ENCODE peak calls at places on chromosomes 16 and 17, in four cellular contexts. One of them, this sample, is unnamed.

GRCh38 chr17:79045830-79046500 is 22.0 kb downstream of the C1QTNF1 start:
- DNase-seq in K562: peak; percentile 77
- DNase-seq in GM12878: no peak
- DNase-seq in HL-60: no peak
- DNase-seq in this sample: peak; percentile 83

GRCh38 chr16:70746040-70746707 is 54.8 kb downstream of the VAC14 start:
- DNase-seq in HL-60: peak; percentile 63
- DNase-seq in GM12878: no peak
- DNase-seq in K562: peak; percentile 33
- DNase-seq in this sample: no peak

GRCh38 chr16:85633438-85633743 is 20.3 kb downstream of the GSE1 start:
- DNase-seq in K562: no peak
- DNase-seq in HL-60: no peak
- DNase-seq in GM12878: no peak
- DNase-seq in this sample: no peak

GRCh38 chr16:15640966-15641365 is 2.0 kb downstream of the MARF1 start:
- DNase-seq in K562: no peak
- DNase-seq in HL-60: no peak
- DNase-seq in GM12878: no peak
- DNase-seq in this sample: no peak

GRCh38 chr16:24917891-24918290 is 72.1 kb downstream of the SLC5A11 start:
- DNase-seq in K562: no peak
- DNase-seq in HL-60: no peak
- DNase-seq in GM12878: no peak
- DNase-seq in this sample: no peak

GRCh38 chr16:68235882-68236803 is at the start of gene ESRP2:
- DNase-seq in GM12878: no peak
- DNase-seq in K562: no peak
- DNase-seq in HL-60: no peak
- DNase-seq in this sample: peak; percentile 59

GRCh38 chr16:85362443-85362842 is 250.2 kb upstream of the CIBAR2 start:
- DNase-seq in K562: no peak
- DNase-seq in GM12878: no peak
- DNase-seq in HL-60: no peak
- DNase-seq in this sample: no peak

GRCh38 chr17:32876414-32877163 is at the start of gene MYO1D:
- DNase-seq in HL-60: no peak
- DNase-seq in GM12878: no peak
- DNase-seq in K562: peak; percentile 72
- DNase-seq in this sample: peak; percentile 48

GRCh38 chr16:71537643-71538042 is 11.4 kb downstream of the CHST4 start:
- DNase-seq in K562: peak; percentile 47
- DNase-seq in GM12878: peak; percentile 21
- DNase-seq in HL-60: no peak
- DNase-seq in this sample: peak; percentile 44

GRCh38 chr17:68326681-68327080 is 35.4 kb downstream of the ARSG start:
- DNase-seq in GM12878: no peak
- DNase-seq in K562: no peak
- DNase-seq in HL-60: no peak
- DNase-seq in this sample: no peak

GRCh38 chr17:30363715-30364202 is 15.0 kb upstream of the CPD start:
- DNase-seq in K562: no peak
- DNase-seq in HL-60: peak; percentile 99
- DNase-seq in GM12878: peak; percentile 99
- DNase-seq in this sample: no peak

GRCh38 chr17:30369995-30370394 is 8.7 kb upstream of the CPD start:
- DNase-seq in GM12878: no peak
- DNase-seq in HL-60: no peak
- DNase-seq in K562: no peak
- DNase-seq in this sample: no peak

GRCh38 chr17:30372755-30373154 is 6.0 kb upstream of the CPD start:
- DNase-seq in K562: no peak
- DNase-seq in GM12878: no peak
- DNase-seq in HL-60: no peak
- DNase-seq in this sample: no peak

GRCh38 chr17:30366536-30366935 is 12.2 kb upstream of the CPD start:
- DNase-seq in K562: no peak
- DNase-seq in GM12878: no peak
- DNase-seq in HL-60: no peak
- DNase-seq in this sample: no peak

DNA sequence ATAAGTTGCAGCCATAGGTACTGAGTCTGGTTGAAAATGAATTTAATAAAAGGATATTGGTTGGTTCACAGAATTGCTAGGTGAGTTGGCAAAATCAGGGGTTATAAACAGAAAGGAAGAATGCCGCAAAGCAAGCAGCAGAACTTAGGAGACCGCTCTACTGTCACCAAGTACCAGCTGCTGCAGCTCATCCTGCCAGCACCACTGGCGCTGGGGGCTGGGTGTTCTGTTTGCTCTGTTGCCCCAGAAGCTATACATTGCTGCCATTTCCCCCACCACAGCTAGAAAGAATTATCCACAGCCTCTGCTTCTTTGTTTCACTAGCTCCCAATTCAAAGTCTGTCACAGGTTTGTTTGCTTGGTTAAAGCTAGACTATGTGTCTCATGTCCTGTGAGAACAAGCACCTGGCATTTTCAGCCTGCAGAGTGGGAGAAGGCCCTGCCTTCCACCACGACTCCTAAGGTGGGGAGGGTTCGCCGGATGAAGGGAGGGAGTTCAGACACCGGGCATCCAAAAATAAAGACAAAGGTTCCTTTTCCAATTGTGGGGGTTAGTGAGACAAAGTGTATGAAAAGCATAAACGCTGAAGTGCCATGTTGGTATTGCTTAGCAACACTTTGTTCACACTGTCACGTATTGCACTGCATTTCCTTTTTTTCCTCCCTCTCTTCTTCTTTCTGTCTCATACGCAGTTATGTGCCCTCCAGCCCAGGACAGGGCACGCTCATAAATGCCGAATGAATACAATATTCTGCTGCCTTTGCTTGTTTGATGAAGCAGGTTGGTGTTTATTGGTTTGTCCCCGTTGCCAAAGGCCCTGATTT is 9.6 kb upstream of the CPD start:
- DNase-seq in HL-60: no peak
- DNase-seq in K562: no peak
- DNase-seq in GM12878: no peak
- DNase-seq in this sample: no peak
- TF ChIP-seq SPI1 in HL-60: peak; percentile 87
- TF ChIP-seq SPI1 in K562: no peak
- TF ChIP-seq SPI1 in GM12878: no peak
- TF ChIP-seq SPI1 in this sample: no peak

DNA sequence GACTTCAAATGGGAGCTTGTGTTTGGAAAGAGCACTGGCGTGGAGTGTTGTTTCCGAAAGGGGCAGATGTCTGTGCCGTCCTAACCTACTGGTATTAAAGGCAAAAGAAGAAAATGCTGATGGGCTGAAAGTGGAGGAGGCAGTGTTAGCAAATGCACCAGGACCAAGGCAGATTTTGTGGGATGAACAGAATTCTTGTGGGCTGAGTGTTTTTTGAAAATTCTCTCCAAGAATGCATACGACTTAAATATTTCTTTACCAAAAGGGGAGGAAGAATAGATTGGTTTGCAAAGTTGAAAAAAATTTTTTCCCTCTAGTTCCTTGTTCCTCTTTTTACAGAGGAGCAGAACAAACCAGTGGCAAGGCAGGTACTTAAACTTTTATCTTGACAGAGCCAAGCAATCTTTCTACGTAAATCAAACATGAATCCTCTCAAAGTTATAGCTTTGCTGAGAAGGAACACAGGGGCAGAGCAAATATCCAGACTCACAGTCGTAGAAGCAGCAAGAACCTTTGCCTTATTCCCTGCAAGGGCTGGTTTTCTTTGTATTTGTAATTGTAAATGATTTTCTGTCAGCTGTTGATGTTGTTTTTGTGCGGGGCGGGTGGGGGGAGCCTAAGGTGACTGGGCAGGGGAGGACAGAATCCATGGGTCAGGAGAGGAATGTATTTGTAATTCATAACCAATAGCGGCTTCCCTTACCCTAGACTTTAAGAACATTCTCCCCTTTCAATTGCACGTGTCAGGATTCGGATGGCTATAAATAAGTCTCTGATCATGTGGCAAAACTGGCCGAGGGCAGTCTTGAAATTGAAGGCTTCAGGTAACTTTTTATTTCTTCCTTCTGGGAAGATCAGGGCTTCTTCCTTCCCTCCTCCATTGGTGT is 16.6 kb downstream of the MARCHF10 start:
- DNase-seq in HL-60: no peak
- DNase-seq in K562: no peak
- DNase-seq in GM12878: no peak
- DNase-seq in this sample: no peak
- TF ChIP-seq SPI1 in HL-60: peak; percentile 51
- TF ChIP-seq SPI1 in K562: no peak
- TF ChIP-seq SPI1 in GM12878: no peak
- TF ChIP-seq SPI1 in this sample: peak; percentile 18

DNA sequence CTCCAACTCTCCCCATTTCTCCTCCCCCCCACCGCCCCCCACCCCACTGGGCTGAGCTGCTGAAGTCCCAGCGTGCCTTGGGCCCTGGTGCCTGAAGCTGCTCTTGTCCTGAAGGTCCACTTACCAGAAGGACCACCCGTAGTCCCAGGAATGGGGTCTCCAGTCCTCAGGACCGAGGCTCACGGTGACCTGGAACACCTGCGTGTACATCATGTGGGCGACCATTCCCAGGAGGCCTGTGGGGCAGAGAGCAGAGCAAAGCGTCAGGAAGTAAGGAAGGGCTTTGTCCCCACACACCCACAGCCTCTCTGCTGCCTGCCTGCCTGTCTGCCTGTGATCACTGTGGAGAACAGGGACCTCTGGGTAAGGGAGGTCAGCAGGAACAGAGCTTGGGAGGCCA is 218.7 kb downstream of the GSG1L start:
- DNase-seq in HL-60: no peak
- DNase-seq in GM12878: no peak
- DNase-seq in K562: no peak
- DNase-seq in this sample: no peak
- TF ChIP-seq SPI1 in HL-60: no peak
- TF ChIP-seq SPI1 in GM12878: no peak
- TF ChIP-seq SPI1 in K562: no peak
- TF ChIP-seq SPI1 in this sample: no peak

GRCh38 chr16:52873997-52874500 is 178.6 kb downstream of the CHD9NB start:
- DNase-seq in K562: no peak
- DNase-seq in GM12878: no peak
- DNase-seq in HL-60: no peak
- DNase-seq in this sample: no peak
- TF ChIP-seq SPI1 in K562: no peak
- TF ChIP-seq SPI1 in GM12878: no peak
- TF ChIP-seq SPI1 in HL-60: no peak
- TF ChIP-seq SPI1 in this sample: no peak

GRCh38 chr16:8632675-8633182 is 11.2 kb downstream of the METTL22 start:
- DNase-seq in GM12878: no peak
- DNase-seq in HL-60: peak; percentile 39
- DNase-seq in K562: no peak
- DNase-seq in this sample: no peak

GRCh38 chr16:8628981-8629725 is 7.7 kb downstream of the METTL22 start:
- DNase-seq in K562: no peak
- DNase-seq in GM12878: no peak
- DNase-seq in HL-60: no peak
- DNase-seq in this sample: no peak

GRCh38 chr16:8631818-8632217 is 10.3 kb downstream of the METTL22 start:
- DNase-seq in GM12878: no peak
- DNase-seq in K562: no peak
- DNase-seq in HL-60: no peak
- DNase-seq in this sample: no peak

GRCh38 chr16:8631373-8631772 is 9.9 kb downstream of the METTL22 start:
- DNase-seq in HL-60: no peak
- DNase-seq in GM12878: no peak
- DNase-seq in K562: no peak
- DNase-seq in this sample: no peak

GRCh38 chr16:8630205-8630953 is 8.9 kb downstream of the METTL22 start:
- DNase-seq in K562: no peak
- DNase-seq in HL-60: no peak
- DNase-seq in GM12878: no peak
- DNase-seq in this sample: no peak
- TF ChIP-seq SPI1 in K562: no peak
- TF ChIP-seq SPI1 in HL-60: no peak
- TF ChIP-seq SPI1 in GM12878: no peak
- TF ChIP-seq SPI1 in this sample: no peak

DNA sequence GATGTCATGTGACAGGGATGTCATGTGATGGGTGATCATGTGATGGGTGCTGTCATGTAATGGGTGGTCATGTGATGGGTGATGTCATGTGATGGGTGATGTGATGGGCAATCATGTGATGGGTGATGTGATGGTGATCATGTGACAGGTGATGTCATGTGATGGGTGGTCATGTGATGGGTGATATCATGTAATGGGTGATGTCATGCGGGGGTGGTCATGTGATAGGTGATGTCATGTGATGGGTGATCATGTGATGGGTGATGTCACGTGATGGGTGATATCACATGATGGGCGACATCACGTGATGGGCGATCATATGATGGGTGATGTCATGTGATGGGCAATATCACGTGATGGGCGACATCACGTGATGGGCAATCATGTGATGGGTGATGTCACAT is 16.6 kb downstream of the CD300LB start:
- DNase-seq in HL-60: no peak
- DNase-seq in K562: no peak
- DNase-seq in GM12878: no peak
- DNase-seq in this sample: no peak
- TF ChIP-seq SPI1 in HL-60: no peak
- TF ChIP-seq SPI1 in K562: no peak
- TF ChIP-seq SPI1 in GM12878: no peak
- TF ChIP-seq SPI1 in this sample: no peak

GRCh38 chr16:30785126-30786106 is 1.6 kb downstream of the ZNF629 start:
- DNase-seq in GM12878: no peak
- DNase-seq in HL-60: no peak
- DNase-seq in K562: no peak
- DNase-seq in this sample: no peak
- TF ChIP-seq SPI1 in GM12878: no peak
- TF ChIP-seq SPI1 in HL-60: no peak
- TF ChIP-seq SPI1 in K562: no peak
- TF ChIP-seq SPI1 in this sample: no peak

DNA sequence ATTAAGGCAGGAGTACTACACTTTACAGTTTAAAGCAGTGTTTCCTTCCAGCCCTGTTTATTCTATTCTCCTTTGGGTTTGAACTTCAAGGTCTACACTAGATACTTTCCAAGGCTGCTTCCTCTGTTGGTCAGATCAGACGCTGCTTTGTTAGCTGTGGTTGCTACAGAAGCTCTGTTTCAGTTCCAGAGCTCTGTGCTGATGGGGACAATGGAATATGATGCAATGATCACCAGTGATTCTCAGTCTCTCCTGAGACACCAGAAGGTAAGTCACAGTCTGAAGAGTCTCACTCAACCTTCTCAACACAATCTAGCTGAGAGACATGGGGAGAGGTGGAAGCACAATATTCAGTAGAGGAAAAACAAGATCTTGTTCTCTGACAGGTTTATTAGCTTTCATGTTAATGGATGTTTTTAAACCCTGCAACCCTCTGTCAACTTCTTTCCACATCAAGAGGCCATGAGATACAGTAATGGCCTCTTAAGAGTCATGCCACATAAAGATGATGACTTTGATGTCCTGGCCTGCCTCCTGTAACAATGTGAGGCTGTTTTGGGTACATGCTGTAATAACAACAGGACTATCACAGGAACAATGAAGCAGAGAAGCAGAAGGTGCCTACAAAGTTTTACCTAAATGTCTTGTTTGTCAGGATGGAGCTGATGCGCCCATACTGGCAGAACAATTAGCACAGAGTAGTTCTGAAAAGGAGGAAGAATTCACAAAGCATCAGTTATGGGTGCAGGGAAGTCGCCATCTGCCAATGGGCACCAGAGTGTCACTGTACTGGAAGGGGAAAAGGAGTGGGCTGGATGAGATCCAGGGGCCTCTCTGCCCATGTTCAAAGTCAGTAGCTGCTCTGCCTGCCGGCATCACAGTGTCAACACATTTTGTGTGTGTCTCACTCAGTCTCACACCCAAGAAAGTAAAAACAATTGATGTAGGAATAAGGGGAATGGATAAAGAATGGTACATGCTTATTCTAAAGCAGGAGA is 33.4 kb downstream of the PSME3IP1 start:
- DNase-seq in HL-60: no peak
- DNase-seq in GM12878: no peak
- DNase-seq in K562: no peak
- DNase-seq in this sample: no peak
- TF ChIP-seq SPI1 in HL-60: no peak
- TF ChIP-seq SPI1 in GM12878: no peak
- TF ChIP-seq SPI1 in K562: no peak
- TF ChIP-seq SPI1 in this sample: no peak